ENCODE peak calls at places on chromosome 5, in six cellular contexts. C, S, L, H, R and E are unnamed samples.

GRCh38 chr5:111775224-111775623 is 18.2 kb upstream of the NREP start:
- DNase-seq in S (no peak), R (no peak), L (no peak), H (no peak), C (no peak), E (no peak)

GRCh38 chr5:10702911-10703491 is 58.0 kb downstream of the DAP start:
- DNase-seq in S (no peak), C (no peak), L (no peak), R (no peak), H (no peak), E (no peak)

GRCh38 chr5:79743846-79744605 is 54.4 kb downstream of the CMYA5 start:
- DNase-seq in C (no peak), S (no peak), R (no peak), H (no peak), L (no peak), E (no peak)

GRCh38 chr5:124536333-124536732 is 210.1 kb downstream of the ZNF608 start:
- DNase-seq in C (no peak), L (no peak), R (no peak), S (no peak), H (no peak), E (no peak)

GRCh38 chr5:38445374-38446028 is 110.9 kb downstream of the LIFR start:
- DNase-seq in H (no peak), R (no peak), C (no peak), L (no peak), S (no peak), E (no peak)

GRCh38 chr5:107218457-107219193 is 452.1 kb downstream of the EFNA5 start:
- DNase-seq in R (no peak), L (no peak), S (no peak), C (no peak), H (no peak), E (no peak)

GRCh38 chr5:15993934-15994333 is 185.7 kb downstream of the MARCHF11 start:
- DNase-seq in L (no peak), C (no peak), H (no peak), S (no peak), R (no peak), E (no peak)

GRCh38 chr5:54243483-54244080 is 66.8 kb downstream of the ARL15 start:
- DNase-seq in S (peak; percentile 8), R (peak; percentile 20), L (peak; percentile 21), H (no peak), C (peak; percentile 16), E (peak; percentile 54)

GRCh38 chr5:32654427-32654826 is 56.7 kb upstream of the NPR3 start:
- DNase-seq in S (no peak), C (no peak), H (no peak), L (no peak), R (no peak), E (no peak)

GRCh38 chr5:96863949-96864649 is 12.2 kb upstream of the ERAP2 start:
- DNase-seq in H (no peak), L (no peak), C (no peak), S (peak; percentile 38), R (no peak), E (no peak)

GRCh38 chr5:172055421-172055820 is 49.0 kb upstream of the FBXW11 start:
- DNase-seq in C (no peak), L (no peak), S (no peak), R (no peak), H (no peak), E (no peak)

GRCh38 chr5:171966270-171966669 is 40.2 kb downstream of the FBXW11 start:
- DNase-seq in S (no peak), L (no peak), R (no peak), C (no peak), H (no peak), E (no peak)

GRCh38 chr5:123814796-123815479 is 303.0 kb downstream of the CSNK1G3 start:
- DNase-seq in L (no peak), S (no peak), C (no peak), R (no peak), H (no peak), E (no peak)

GRCh38 chr5:172782169-172783039 is 11.4 kb upstream of the DUSP1 start:
- DNase-seq in R (peak; percentile 58), C (no peak), H (no peak), S (no peak), L (no peak), E (no peak)

GRCh38 chr5:149422429-149423286 is 43.6 kb upstream of the IL17B start:
- DNase-seq in H (no peak), S (no peak), C (no peak), L (no peak), R (no peak), E (no peak)

GRCh38 chr5:35029333-35029732 is 18.4 kb downstream of the AGXT2 start:
- DNase-seq in S (no peak), H (no peak), C (no peak), L (no peak), R (no peak), E (no peak)

GRCh38 chr5:88093765-88094164 is 174.9 kb downstream of the TMEM161B start:
- DNase-seq in H (no peak), R (no peak), C (no peak), S (no peak), L (no peak), E (no peak)

GRCh38 chr5:95780597-95780996 is 41.9 kb downstream of the GLRX start:
- DNase-seq in H (no peak), L (no peak), S (no peak), R (no peak), C (no peak), E (no peak)

GRCh38 chr5:127802477-127802865 is 99.3 kb downstream of the CCDC192 start:
- DNase-seq in C (no peak), S (no peak), L (no peak), H (no peak), R (no peak), E (no peak)